ENCODE peak calls at places on chromosomes 6 and 20, in seven cellular contexts. One of them, this sample, is unnamed.

GRCh38 chr20:49561256-49561655 is 6.7 kb downstream of the PTGIS start:
- DNase-seq in stomach: peak
- DNase-seq in kidney: no peak
- DNase-seq in GM23338: no peak
- DNase-seq in adrenal gland: no peak
- DNase-seq in CD8-positive, alpha-beta T cell: no peak
- DNase-seq in prostate gland: no peak
- DNase-seq in this sample: no peak

GRCh38 chr20:2911200-2911599 is 37.9 kb downstream of the PTPRA start:
- DNase-seq in kidney: no peak
- DNase-seq in stomach: no peak
- DNase-seq in adrenal gland: no peak
- DNase-seq in prostate gland: no peak
- DNase-seq in CD8-positive, alpha-beta T cell: no peak
- DNase-seq in GM23338: peak
- DNase-seq in this sample: no peak

GRCh38 chr20:51594206-51594998 is 51.9 kb upstream of the NFATC2 start:
- DNase-seq in GM23338: no peak
- DNase-seq in kidney: no peak
- DNase-seq in adrenal gland: no peak
- DNase-seq in CD8-positive, alpha-beta T cell: no peak
- DNase-seq in prostate gland: no peak
- DNase-seq in stomach: no peak
- DNase-seq in this sample: peak

GRCh38 chr20:64083380-64084208 is 604 bp downstream of the LKAAEAR1 start:
- DNase-seq in CD8-positive, alpha-beta T cell: peak
- DNase-seq in prostate gland: peak
- DNase-seq in adrenal gland: no peak
- DNase-seq in GM23338: peak
- DNase-seq in stomach: peak
- DNase-seq in kidney: peak
- DNase-seq in this sample: peak

GRCh38 chr6:37845930-37846329 is 26.4 kb downstream of the ZFAND3 start:
- DNase-seq in kidney: no peak
- DNase-seq in stomach: no peak
- DNase-seq in prostate gland: no peak
- DNase-seq in GM23338: no peak
- DNase-seq in adrenal gland: no peak
- DNase-seq in CD8-positive, alpha-beta T cell: no peak
- DNase-seq in this sample: no peak

GRCh38 chr6:150336299-150336698 is 32.5 kb upstream of the IYD start:
- DNase-seq in prostate gland: no peak
- DNase-seq in GM23338: no peak
- DNase-seq in CD8-positive, alpha-beta T cell: no peak
- DNase-seq in adrenal gland: no peak
- DNase-seq in kidney: no peak
- DNase-seq in stomach: no peak
- DNase-seq in this sample: no peak

GRCh38 chr6:107542170-107542569 is 52.3 kb downstream of the SOBP start:
- DNase-seq in GM23338: no peak
- DNase-seq in CD8-positive, alpha-beta T cell: no peak
- DNase-seq in kidney: no peak
- DNase-seq in stomach: no peak
- DNase-seq in prostate gland: no peak
- DNase-seq in adrenal gland: no peak
- DNase-seq in this sample: no peak

GRCh38 chr6:109165392-109165964 is 70.2 kb downstream of the CEP57L1 start:
- DNase-seq in CD8-positive, alpha-beta T cell: no peak
- DNase-seq in prostate gland: no peak
- DNase-seq in kidney: no peak
- DNase-seq in adrenal gland: peak
- DNase-seq in GM23338: peak
- DNase-seq in stomach: no peak
- DNase-seq in this sample: peak

GRCh38 chr6:24431045-24431451 is 28.3 kb downstream of the MRS2 start:
- DNase-seq in adrenal gland: peak
- DNase-seq in stomach: no peak
- DNase-seq in kidney: no peak
- DNase-seq in GM23338: peak
- DNase-seq in prostate gland: no peak
- DNase-seq in CD8-positive, alpha-beta T cell: no peak
- DNase-seq in this sample: no peak

GRCh38 chr20:4848041-4848440 is 126.3 kb downstream of the PRND start:
- DNase-seq in CD8-positive, alpha-beta T cell: no peak
- DNase-seq in stomach: no peak
- DNase-seq in prostate gland: no peak
- DNase-seq in kidney: no peak
- DNase-seq in GM23338: no peak
- DNase-seq in adrenal gland: no peak
- DNase-seq in this sample: no peak

GRCh38 chr20:40939667-40940066 is 89.0 kb upstream of the TOP1 start:
- DNase-seq in adrenal gland: no peak
- DNase-seq in prostate gland: no peak
- DNase-seq in stomach: no peak
- DNase-seq in kidney: no peak
- DNase-seq in CD8-positive, alpha-beta T cell: no peak
- DNase-seq in GM23338: no peak
- DNase-seq in this sample: no peak

GRCh38 chr6:107080036-107080435 is 35.3 kb downstream of the BEND3 start:
- DNase-seq in stomach: no peak
- DNase-seq in CD8-positive, alpha-beta T cell: no peak
- DNase-seq in prostate gland: no peak
- DNase-seq in kidney: no peak
- DNase-seq in adrenal gland: no peak
- DNase-seq in GM23338: peak
- DNase-seq in this sample: no peak

GRCh38 chr20:4227085-4227821 is 211.9 kb upstream of the RNF24 start:
- DNase-seq in kidney: no peak
- DNase-seq in adrenal gland: peak
- DNase-seq in stomach: no peak
- DNase-seq in GM23338: peak
- DNase-seq in prostate gland: no peak
- DNase-seq in CD8-positive, alpha-beta T cell: no peak
- DNase-seq in this sample: no peak

GRCh38 chr6:170152111-170152926 is 138.6 kb downstream of the DLL1 start:
- DNase-seq in prostate gland: peak
- DNase-seq in stomach: peak
- DNase-seq in kidney: peak
- DNase-seq in CD8-positive, alpha-beta T cell: no peak
- DNase-seq in adrenal gland: peak
- DNase-seq in GM23338: no peak
- DNase-seq in this sample: peak

GRCh38 chr6:18501313-18502013 is 114.3 kb downstream of the RNF144B start:
- DNase-seq in GM23338: no peak
- DNase-seq in stomach: no peak
- DNase-seq in adrenal gland: peak
- DNase-seq in CD8-positive, alpha-beta T cell: no peak
- DNase-seq in kidney: peak
- DNase-seq in prostate gland: no peak
- DNase-seq in this sample: peak

GRCh38 chr6:41273699-41274098 is 12.8 kb downstream of the TREM1 start:
- DNase-seq in adrenal gland: no peak
- DNase-seq in GM23338: peak
- DNase-seq in prostate gland: no peak
- DNase-seq in stomach: no peak
- DNase-seq in CD8-positive, alpha-beta T cell: no peak
- DNase-seq in kidney: no peak
- DNase-seq in this sample: no peak

GRCh38 chr6:134317471-134318131 is at the start of gene SGK1:
- DNase-seq in GM23338: peak
- DNase-seq in prostate gland: peak
- DNase-seq in stomach: no peak
- DNase-seq in CD8-positive, alpha-beta T cell: peak
- DNase-seq in adrenal gland: peak
- DNase-seq in kidney: no peak
- DNase-seq in this sample: no peak

GRCh38 chr6:46652232-46652602 is 401 bp downstream of the CYP39A1 start:
- DNase-seq in prostate gland: no peak
- DNase-seq in GM23338: peak
- DNase-seq in CD8-positive, alpha-beta T cell: no peak
- DNase-seq in adrenal gland: no peak
- DNase-seq in stomach: no peak
- DNase-seq in kidney: no peak
- DNase-seq in this sample: no peak

GRCh38 chr6:72650081-72650745 is 28.3 kb downstream of the KCNQ5 start:
- DNase-seq in kidney: no peak
- DNase-seq in CD8-positive, alpha-beta T cell: no peak
- DNase-seq in prostate gland: no peak
- DNase-seq in stomach: no peak
- DNase-seq in GM23338: no peak
- DNase-seq in adrenal gland: no peak
- DNase-seq in this sample: no peak

GRCh38 chr6:135209803-135210202 is 28.7 kb downstream of the MYB start:
- DNase-seq in stomach: no peak
- DNase-seq in CD8-positive, alpha-beta T cell: no peak
- DNase-seq in GM23338: peak
- DNase-seq in prostate gland: no peak
- DNase-seq in adrenal gland: no peak
- DNase-seq in kidney: no peak
- DNase-seq in this sample: no peak

GRCh38 chr6:106730672-106731071 is 101.3 kb downstream of the QRSL1 start:
- DNase-seq in adrenal gland: no peak
- DNase-seq in GM23338: no peak
- DNase-seq in stomach: peak
- DNase-seq in kidney: no peak
- DNase-seq in CD8-positive, alpha-beta T cell: no peak
- DNase-seq in prostate gland: no peak
- DNase-seq in this sample: no peak

GRCh38 chr20:4519530-4519929 is 202.2 kb upstream of the PRND start:
- DNase-seq in kidney: no peak
- DNase-seq in prostate gland: no peak
- DNase-seq in adrenal gland: no peak
- DNase-seq in stomach: no peak
- DNase-seq in GM23338: peak
- DNase-seq in CD8-positive, alpha-beta T cell: no peak
- DNase-seq in this sample: no peak

GRCh38 chr20:61332016-61332975 is 80.2 kb downstream of the CDH4 start:
- DNase-seq in kidney: no peak
- DNase-seq in CD8-positive, alpha-beta T cell: no peak
- DNase-seq in stomach: no peak
- DNase-seq in adrenal gland: no peak
- DNase-seq in prostate gland: no peak
- DNase-seq in GM23338: no peak
- DNase-seq in this sample: no peak

GRCh38 chr6:160156842-160157241 is 35.2 kb downstream of the SLC22A1 start:
- DNase-seq in stomach: no peak
- DNase-seq in GM23338: no peak
- DNase-seq in kidney: no peak
- DNase-seq in adrenal gland: no peak
- DNase-seq in prostate gland: no peak
- DNase-seq in CD8-positive, alpha-beta T cell: no peak
- DNase-seq in this sample: no peak

GRCh38 chr6:107668826-107669474 is 155.2 kb downstream of the SCML4 start:
- DNase-seq in GM23338: no peak
- DNase-seq in kidney: no peak
- DNase-seq in adrenal gland: no peak
- DNase-seq in stomach: no peak
- DNase-seq in prostate gland: no peak
- DNase-seq in CD8-positive, alpha-beta T cell: no peak
- DNase-seq in this sample: no peak

GRCh38 chr20:53047203-53047602 is 75.0 kb downstream of the TSHZ2 start:
- DNase-seq in stomach: no peak
- DNase-seq in GM23338: no peak
- DNase-seq in prostate gland: no peak
- DNase-seq in CD8-positive, alpha-beta T cell: no peak
- DNase-seq in kidney: no peak
- DNase-seq in adrenal gland: no peak
- DNase-seq in this sample: no peak

GRCh38 chr6:25012657-25013056 is 76.9 kb upstream of the RIPOR2 start:
- DNase-seq in adrenal gland: no peak
- DNase-seq in prostate gland: no peak
- DNase-seq in GM23338: no peak
- DNase-seq in stomach: no peak
- DNase-seq in kidney: no peak
- DNase-seq in CD8-positive, alpha-beta T cell: no peak
- DNase-seq in this sample: no peak

GRCh38 chr6:136779682-136780081 is 12.6 kb downstream of the MAP3K5 start:
- DNase-seq in prostate gland: no peak
- DNase-seq in adrenal gland: no peak
- DNase-seq in stomach: no peak
- DNase-seq in GM23338: no peak
- DNase-seq in kidney: no peak
- DNase-seq in CD8-positive, alpha-beta T cell: no peak
- DNase-seq in this sample: no peak
- H3K27ac ChIP-seq in prostate gland: no peak
- H3K27ac ChIP-seq in adrenal gland: no peak
- H3K27ac ChIP-seq in stomach: no peak
- H3K27ac ChIP-seq in GM23338: no peak
- H3K27ac ChIP-seq in kidney: no peak
- H3K27ac ChIP-seq in CD8-positive, alpha-beta T cell: no peak
- H3K27ac ChIP-seq in this sample: no peak

DNA sequence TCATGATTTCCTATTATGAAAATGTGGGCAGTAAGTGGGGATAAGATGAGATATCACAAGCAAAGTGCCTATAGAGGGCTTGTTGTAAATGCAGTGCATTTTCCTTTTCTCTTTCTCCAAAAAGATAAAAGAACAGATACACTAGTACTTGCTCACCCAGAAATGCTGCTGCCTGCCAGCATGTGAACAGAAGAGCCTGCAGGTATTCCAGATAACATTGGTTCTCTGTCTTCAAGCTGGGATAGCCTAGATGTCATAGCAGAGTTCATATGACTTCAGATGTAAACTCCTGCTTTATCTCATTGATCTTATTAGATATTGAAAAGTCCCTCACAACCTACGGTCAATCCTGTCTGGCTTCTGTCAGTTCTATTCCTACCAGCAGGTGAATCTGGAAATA is 123.7 kb downstream of the TMEM200A start:
- DNase-seq in adrenal gland: no peak
- DNase-seq in CD8-positive, alpha-beta T cell: no peak
- DNase-seq in stomach: no peak
- DNase-seq in prostate gland: no peak
- DNase-seq in GM23338: no peak
- DNase-seq in kidney: no peak
- DNase-seq in this sample: no peak
- H3K4me3 ChIP-seq in adrenal gland: no peak
- H3K4me3 ChIP-seq in CD8-positive, alpha-beta T cell: no peak
- H3K4me3 ChIP-seq in stomach: no peak
- H3K4me3 ChIP-seq in prostate gland: no peak
- H3K4me3 ChIP-seq in GM23338: no peak
- H3K4me3 ChIP-seq in kidney: no peak
- H3K4me3 ChIP-seq in this sample: no peak

DNA sequence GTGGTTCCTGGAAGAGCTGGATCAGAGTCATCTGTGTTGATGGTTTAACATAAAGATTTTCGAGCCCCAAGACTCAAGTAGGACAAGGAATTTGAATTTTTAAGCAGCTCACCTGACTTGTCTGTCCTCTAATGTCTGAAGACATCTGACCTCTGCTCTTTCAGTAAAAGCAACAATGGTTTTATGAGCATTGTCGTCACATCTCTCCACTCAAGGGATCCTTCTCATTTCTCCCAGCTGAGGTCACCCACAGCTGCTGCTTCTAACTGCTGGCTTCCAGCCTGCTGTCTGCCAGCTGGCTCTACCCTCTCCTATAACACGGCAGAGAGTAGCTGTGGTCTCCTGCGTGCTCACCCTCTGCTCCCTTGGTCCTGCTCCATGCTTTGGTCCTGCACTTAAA is 24.7 kb upstream of the HDAC2 start:
- DNase-seq in kidney: no peak
- DNase-seq in prostate gland: no peak
- DNase-seq in CD8-positive, alpha-beta T cell: no peak
- DNase-seq in stomach: no peak
- DNase-seq in GM23338: peak
- DNase-seq in adrenal gland: peak
- DNase-seq in this sample: no peak
- H3K27ac ChIP-seq in kidney: no peak
- H3K27ac ChIP-seq in prostate gland: no peak
- H3K27ac ChIP-seq in CD8-positive, alpha-beta T cell: no peak
- H3K27ac ChIP-seq in stomach: no peak
- H3K27ac ChIP-seq in GM23338: no peak
- H3K27ac ChIP-seq in adrenal gland: no peak
- H3K27ac ChIP-seq in this sample: peak

GRCh38 chr20:37344506-37345338 is 1.2 kb upstream of the SRC start:
- DNase-seq in kidney: peak
- DNase-seq in adrenal gland: no peak
- DNase-seq in prostate gland: peak
- DNase-seq in stomach: peak
- DNase-seq in CD8-positive, alpha-beta T cell: no peak
- DNase-seq in GM23338: no peak
- DNase-seq in this sample: no peak
- H3K4me3 ChIP-seq in kidney: peak
- H3K4me3 ChIP-seq in adrenal gland: no peak
- H3K4me3 ChIP-seq in prostate gland: peak
- H3K4me3 ChIP-seq in stomach: peak
- H3K4me3 ChIP-seq in CD8-positive, alpha-beta T cell: no peak
- H3K4me3 ChIP-seq in GM23338: peak
- H3K4me3 ChIP-seq in this sample: no peak

This sample was measured in uterus.